ENCODE peak calls at places on chromosomes 1 and 21, in seven cellular contexts. P is cardiac fibroblast; L is neural crest cell; J is fibroblast of pulmonary artery; N is RWPE1; G is CD8-positive, alpha-beta T cell; C is suprapubic skin. R is an unnamed sample.

GRCh38 chr1:67489643-67490042 is 59.4 kb upstream of the SERBP1 start:
- DNase-seq in P (peak), C (no peak), L (no peak), N (peak), J (peak), G (no peak), R (no peak)

GRCh38 chr1:28118640-28119307 is 30.4 kb upstream of the EYA3 start:
- DNase-seq in P (no peak), J (no peak), G (no peak), L (no peak), C (no peak), N (no peak), R (no peak)

GRCh38 chr1:87109012-87109411 is 194.6 kb downstream of the HS2ST1 start:
- DNase-seq in P (no peak), N (no peak), G (no peak), C (no peak), L (no peak), J (peak), R (no peak)

GRCh38 chr1:993379-993995 is 6.4 kb downstream of the HES4 start:
- DNase-seq in N (no peak), G (no peak), P (no peak), J (no peak), L (no peak), C (no peak), R (no peak)

GRCh38 chr1:169682077-169682476 is 29.3 kb downstream of the SELL start:
- DNase-seq in P (no peak), J (no peak), N (no peak), L (no peak), G (no peak), C (no peak), R (no peak)

GRCh38 chr1:74771913-74772515 is 39.1 kb downstream of the TYW3 start:
- DNase-seq in L (peak), C (no peak), G (no peak), N (peak), P (peak), J (peak), R (no peak)

GRCh38 chr1:72051538-72051937 is 230.8 kb downstream of the NEGR1 start:
- DNase-seq in P (no peak), G (no peak), J (no peak), C (no peak), L (no peak), N (no peak), R (no peak)

GRCh38 chr1:97252076-97252475 is 530.5 kb downstream of the PTBP2 start:
- DNase-seq in J (peak), G (no peak), N (peak), P (peak), L (no peak), C (peak), R (no peak)

GRCh38 chr1:181504294-181505115 is 21.2 kb downstream of the CACNA1E start:
- DNase-seq in N (no peak), P (peak), J (peak), C (no peak), L (peak), G (no peak), R (no peak)
- TF ChIP-seq CTCF in N (no peak), P (no peak), J (peak), C (no peak), L (peak), G (no peak), R (peak)

GRCh38 chr1:5830771-5831599 is 161.2 kb downstream of the NPHP4 start:
- DNase-seq in C (no peak), G (no peak), J (no peak), N (peak), P (no peak), L (peak), R (no peak)
- TF ChIP-seq CTCF in C (no peak), G (no peak), J (no peak), N (no peak), P (no peak), L (peak), R (no peak)

DNA sequence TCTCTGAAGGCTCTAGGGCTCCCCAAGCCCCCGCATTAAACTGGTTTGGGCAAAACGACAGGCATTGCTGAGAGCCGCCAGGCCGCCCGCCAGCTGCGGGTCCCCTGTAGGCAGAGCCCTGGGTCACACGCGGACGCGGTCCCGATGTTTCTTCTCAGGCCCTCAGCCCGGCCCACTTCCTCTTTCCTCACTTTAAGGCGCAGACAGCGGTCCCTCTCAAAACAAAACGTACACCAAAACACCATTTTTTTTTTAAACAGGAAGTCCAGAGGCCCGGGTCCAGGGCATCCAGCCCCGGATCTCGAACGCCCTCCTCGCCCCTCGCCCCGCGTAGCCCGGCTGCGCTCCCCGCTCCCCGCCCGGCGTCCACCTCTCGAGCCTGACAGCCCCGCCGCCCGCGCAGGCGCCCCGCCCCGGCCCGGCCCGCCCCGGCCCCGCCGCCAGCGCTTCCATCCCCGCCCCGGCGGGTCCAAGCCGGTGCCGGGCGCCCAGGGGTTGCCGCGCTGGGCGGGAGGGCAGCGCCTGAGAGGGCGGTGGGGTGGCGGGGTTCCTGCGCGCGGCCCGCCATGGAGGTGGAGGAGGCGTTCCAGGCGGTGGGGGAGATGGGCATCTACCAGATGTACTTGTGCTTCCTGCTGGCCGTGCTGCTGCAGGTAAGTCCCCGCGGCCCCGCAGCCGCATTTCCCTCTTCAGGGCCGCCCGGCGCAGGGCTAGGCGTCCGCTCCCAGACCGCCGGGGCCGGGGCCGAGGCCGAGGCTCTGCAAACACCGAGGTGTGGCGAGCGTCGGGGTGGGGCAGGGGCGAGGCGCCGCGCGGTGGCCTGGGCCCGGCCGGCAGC is at the start of gene SLC22A15:
- DNase-seq in N (peak), C (peak), G (peak), L (peak), P (peak), J (peak), R (no peak)
- TF ChIP-seq CTCF in N (no peak), C (no peak), G (no peak), L (peak), P (no peak), J (no peak), R (no peak)

GRCh38 chr1:183933528-183934179 is 103.9 kb downstream of the COLGALT2 start:
- DNase-seq in N (no peak), L (no peak), G (no peak), P (no peak), J (no peak), C (no peak), R (no peak)
- TF ChIP-seq CTCF in N (no peak), L (no peak), G (no peak), P (no peak), J (no peak), C (no peak), R (no peak)

DNA sequence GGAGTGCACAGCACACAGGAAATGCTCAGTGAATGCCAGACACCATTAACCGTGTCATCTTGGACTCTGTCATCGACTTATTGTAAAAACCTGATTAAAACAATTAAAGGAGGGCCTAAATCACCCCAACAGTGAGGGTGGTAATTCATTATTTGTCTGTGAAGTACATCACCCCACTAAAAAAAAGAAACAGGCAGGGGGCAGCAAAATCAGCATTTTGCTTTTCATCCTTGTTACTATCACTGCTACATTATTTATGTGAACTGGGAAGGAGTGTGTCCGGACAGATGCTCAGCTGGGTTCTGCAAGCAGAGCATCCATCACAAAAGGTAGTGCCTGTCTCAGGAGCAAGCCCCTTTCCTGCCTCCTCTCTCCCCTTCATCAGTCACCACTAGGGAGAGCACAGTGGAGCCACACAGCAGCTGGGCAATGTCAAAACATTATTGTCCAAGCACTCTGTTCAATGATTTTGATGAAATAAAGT is 98.5 kb downstream of the RERE start:
- DNase-seq in N (no peak), G (no peak), P (no peak), C (no peak), L (no peak), J (no peak), R (no peak)
- TF ChIP-seq CTCF in N (no peak), G (no peak), P (peak), C (no peak), L (peak), J (peak), R (peak)

GRCh38 chr1:2585318-2586092 is 1.1 kb upstream of the PRXL2B start:
- DNase-seq in C (no peak), L (no peak), G (peak), J (peak), N (peak), P (peak), R (peak)
- TF ChIP-seq CTCF in C (no peak), L (no peak), G (no peak), J (no peak), N (no peak), P (no peak), R (no peak)

GRCh38 chr1:52345252-52345651 is 20.8 kb downstream of the CC2D1B start:
- DNase-seq in C (no peak), G (no peak), P (no peak), L (no peak), J (no peak), N (no peak), R (no peak)
- TF ChIP-seq CTCF in C (no peak), G (no peak), P (no peak), L (no peak), J (no peak), N (no peak), R (no peak)

DNA sequence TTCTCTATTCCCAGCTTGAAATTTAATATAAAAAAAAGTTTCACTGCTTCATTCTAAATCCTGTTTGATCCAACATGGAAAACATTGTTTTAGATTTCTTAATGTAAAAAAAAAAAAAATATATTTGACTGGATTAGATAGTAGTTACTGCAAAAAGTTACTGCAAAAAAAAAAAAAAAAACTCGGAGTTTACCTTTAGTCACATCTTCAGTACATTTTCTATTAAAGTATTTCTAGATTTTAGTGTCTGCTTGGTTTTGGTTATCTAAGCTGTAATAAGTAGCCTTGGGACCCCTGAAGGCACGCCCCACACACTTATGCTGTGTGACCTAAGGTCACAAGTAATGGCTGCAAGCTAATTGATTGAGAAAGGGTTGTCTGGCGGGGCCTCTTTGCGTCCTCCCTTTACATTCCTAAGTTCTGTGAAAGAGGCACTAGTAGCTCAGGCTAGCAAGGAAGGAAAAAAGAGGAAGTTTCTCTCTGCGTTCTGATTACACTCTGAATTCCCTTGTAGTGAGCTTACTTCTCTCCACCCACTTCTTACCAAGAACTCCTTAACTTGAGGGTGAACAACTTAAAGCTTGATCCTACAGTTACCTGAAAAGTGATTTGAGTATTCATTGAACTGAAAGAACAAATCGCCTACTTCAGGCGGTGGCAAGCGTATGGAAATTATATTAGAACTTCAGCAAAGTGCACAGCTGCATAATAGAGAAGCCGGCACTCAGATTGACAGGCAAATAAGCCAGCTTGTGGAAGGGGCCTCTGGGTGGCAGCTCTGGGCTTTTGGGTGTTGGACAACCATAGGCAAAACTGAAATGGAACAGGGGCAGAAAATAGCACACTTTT is 464.2 kb downstream of the USP25 start:
- DNase-seq in C (peak), P (peak), N (peak), L (peak), G (no peak), J (peak), R (no peak)
- TF ChIP-seq CTCF in C (no peak), P (peak), N (no peak), L (no peak), G (no peak), J (peak), R (peak)

R was measured in esophagus muscularis mucosa.